ENCODE peak calls at places on chromosomes 1 and 21, in ten cellular contexts. P is right atrium auricular region; I is gastrocnemius medialis; V is neuronal stem cell; E is mesendoderm; R is WERI-Rb-1; C is GM23338; K is effector memory CD4-positive, alpha-beta T cell; D is tibial nerve; Q is aorta. M is an unnamed sample. For H3K36me3 and H3K27me3, the result is how much of the 10 kb centered on the place peaks cover.

GRCh38 chr1:84892657-84893618 is at the start of gene LPAR3:
- DNase-seq in P (no peak), I (no peak), V (peak), E (peak), R (peak), C (peak), K (peak), D (no peak), Q (no peak), M (peak)

GRCh38 chr1:29554208-29554778 is 318.0 kb downstream of the PTPRU start:
- DNase-seq in P (no peak), I (no peak), V (no peak), E (no peak), R (no peak), C (no peak), K (no peak), D (no peak), Q (no peak), M (no peak)

GRCh38 chr21:37710555-37711293 is 205.5 kb downstream of the KCNJ6 start:
- DNase-seq in P (no peak), I (peak), V (no peak), E (no peak), R (no peak), C (no peak), K (no peak), D (no peak), Q (no peak), M (no peak)

GRCh38 chr1:22416555-22417454 is 34.8 kb upstream of the ZBTB40 start:
- DNase-seq in P (peak), I (peak), V (peak), E (peak), R (peak), C (peak), K (peak), D (no peak), Q (peak), M (peak)

GRCh38 chr1:108049083-108049819 is 84.3 kb upstream of the VAV3 start:
- DNase-seq in P (no peak), I (peak), V (no peak), E (peak), R (peak), C (peak), K (no peak), D (no peak), Q (no peak), M (peak)

GRCh38 chr1:206935491-206936067 is 10.7 kb downstream of the PIGR start:
- DNase-seq in P (no peak), I (no peak), V (no peak), E (peak), R (peak), C (peak), K (no peak), D (no peak), Q (peak), M (no peak)

GRCh38 chr1:117657031-117657430 is 51.2 kb downstream of the TENT5C start:
- DNase-seq in P (no peak), I (peak), V (peak), E (peak), R (peak), C (no peak), K (no peak), D (no peak), Q (no peak), M (no peak)

GRCh38 chr1:234737915-234738314 is 127.9 kb upstream of the IRF2BP2 start:
- DNase-seq in P (no peak), I (no peak), V (no peak), E (peak), R (no peak), C (peak), K (no peak), D (no peak), Q (no peak), M (peak)

GRCh38 chr1:83670891-83671565 is 327.9 kb downstream of the TTLL7 start:
- DNase-seq in P (no peak), I (no peak), V (no peak), E (no peak), R (no peak), C (no peak), K (no peak), D (no peak), Q (no peak), M (no peak)

GRCh38 chr1:21901473-21901847 is 35.6 kb downstream of the HSPG2 start:
- DNase-seq in P (peak), I (peak), V (no peak), E (peak), R (no peak), C (no peak), K (no peak), D (no peak), Q (peak), M (no peak)

GRCh38 chr1:26696191-26696644 is 403 bp downstream of the ARID1A start:
- DNase-seq in P (no peak), I (no peak), V (no peak), E (no peak), R (peak), C (no peak), K (no peak), D (no peak), Q (peak), M (no peak)

GRCh38 chr1:207925210-207925609 is 14.3 kb upstream of the CD34 start:
- DNase-seq in P (no peak), I (peak), V (peak), E (peak), R (peak), C (peak), K (no peak), D (peak), Q (peak), M (no peak)

GRCh38 chr1:40592107-40592773 is 60.8 kb downstream of the ZNF684 start:
- DNase-seq in P (no peak), I (no peak), V (no peak), E (peak), R (no peak), C (peak), K (no peak), D (no peak), Q (no peak), M (peak)

GRCh38 chr1:24926596-24927249 is 3.4 kb downstream of the RUNX3 start:
- DNase-seq in P (no peak), I (no peak), V (peak), E (peak), R (no peak), C (peak), K (no peak), D (no peak), Q (no peak), M (peak)

GRCh38 chr21:37582613-37583012 is 216.0 kb downstream of the DYRK1A start:
- DNase-seq in P (no peak), I (peak), V (no peak), E (peak), R (peak), C (peak), K (no peak), D (no peak), Q (no peak), M (peak)

GRCh38 chr1:74470936-74471335 is 41.5 kb downstream of the LRRC53 start:
- DNase-seq in P (no peak), I (no peak), V (no peak), E (peak), R (no peak), C (peak), K (no peak), D (no peak), Q (no peak), M (no peak)

GRCh38 chr1:67680486-67680885 is 4.5 kb upstream of the GADD45A start:
- DNase-seq in P (no peak), I (no peak), V (no peak), E (no peak), R (no peak), C (no peak), K (no peak), D (no peak), Q (no peak), M (no peak)

GRCh38 chr1:101185421-101185820 is 51.4 kb upstream of the S1PR1 start:
- DNase-seq in P (no peak), I (no peak), V (no peak), E (no peak), R (no peak), C (no peak), K (no peak), D (no peak), Q (no peak), M (no peak)

GRCh38 chr1:53398091-53398490 is 61.1 kb upstream of the DMRTB1 start:
- DNase-seq in P (no peak), I (no peak), V (no peak), E (no peak), R (peak), C (no peak), K (no peak), D (no peak), Q (peak), M (no peak)

GRCh38 chr1:152162826-152163463 is 3.9 kb upstream of the RPTN start:
- DNase-seq in P (no peak), I (no peak), V (no peak), E (no peak), R (no peak), C (no peak), K (no peak), D (no peak), Q (no peak), M (no peak)

GRCh38 chr21:29892379-29892778 is 47.4 kb downstream of the GRIK1 start:
- DNase-seq in P (no peak), I (no peak), V (no peak), E (no peak), R (no peak), C (no peak), K (no peak), D (no peak), Q (no peak), M (no peak)

GRCh38 chr1:19433610-19433999 is 51.7 kb downstream of the CAPZB start:
- DNase-seq in P (no peak), I (peak), V (no peak), E (no peak), R (no peak), C (no peak), K (no peak), D (no peak), Q (peak), M (no peak)

GRCh38 chr1:207423560-207424292 is 30.4 kb upstream of the CR2 start:
- DNase-seq in P (no peak), I (no peak), V (no peak), E (peak), R (no peak), C (peak), K (no peak), D (no peak), Q (no peak), M (no peak)

GRCh38 chr1:178908358-178908757 is 37.5 kb upstream of the ANGPTL1 start:
- DNase-seq in P (no peak), I (no peak), V (no peak), E (no peak), R (no peak), C (no peak), K (no peak), D (no peak), Q (no peak), M (no peak)

GRCh38 chr1:243713470-243714186 is 136.4 kb downstream of the AKT3 start:
- DNase-seq in P (no peak), I (no peak), V (peak), E (peak), R (peak), C (no peak), K (no peak), D (no peak), Q (no peak), M (peak)

GRCh38 chr1:160168609-160169369 is 17.4 kb downstream of the ATP1A4 start:
- DNase-seq in P (no peak), I (peak), V (peak), E (peak), R (no peak), C (peak), K (no peak), D (no peak), Q (no peak), M (peak)

DNA sequence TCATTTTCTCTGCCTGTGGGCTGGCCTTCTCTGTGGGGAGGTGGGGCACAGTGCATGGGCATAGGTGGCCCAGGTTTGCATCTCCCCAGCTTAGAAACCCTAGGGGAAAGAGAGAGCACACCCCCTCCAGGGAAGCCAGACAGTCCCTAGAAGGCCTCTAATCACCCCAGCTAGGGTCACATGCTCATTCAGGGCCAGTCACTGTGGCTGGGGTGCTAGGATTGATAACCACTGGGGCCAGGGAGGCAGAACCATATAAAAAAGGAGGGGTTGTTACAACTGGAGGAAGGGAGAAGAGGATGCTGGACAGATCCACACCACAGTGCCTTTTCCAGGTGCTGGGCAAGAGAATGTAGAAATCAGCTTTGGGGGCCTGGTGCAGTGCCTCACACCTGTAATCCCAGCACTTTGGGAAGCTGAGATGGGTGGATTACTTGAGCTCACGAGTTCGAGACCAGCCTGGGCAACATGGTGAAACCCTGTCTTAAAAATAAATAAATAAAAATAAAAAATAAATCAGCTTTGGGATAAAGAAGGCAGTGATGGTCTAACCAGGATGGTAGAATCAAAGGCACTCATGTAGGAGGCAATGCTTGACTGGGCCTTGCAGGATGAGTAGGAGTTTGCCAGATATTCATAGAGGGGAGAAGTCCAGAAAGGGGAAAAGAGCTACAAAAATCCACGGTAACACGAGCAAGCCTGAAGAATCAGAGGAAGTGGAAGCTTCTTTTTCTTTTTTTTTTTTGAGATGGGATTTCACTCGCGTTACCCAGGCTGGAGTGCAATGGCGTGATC is 19.5 kb downstream of the FBLIM1 start:
- DNase-seq in P (no peak), I (no peak), V (no peak), E (no peak), R (no peak), C (no peak), K (no peak), D (no peak), Q (no peak), M (no peak)
- H3K36me3 ChIP-seq in P (half or more), I (under half), V (under half), E (under half), R (under half), C (half or more), K (under half), D (under half), Q (under half), M (under half)

GRCh38 chr1:48560114-48560513 is 88.1 kb upstream of the SPATA6 start:
- DNase-seq in P (no peak), I (no peak), V (no peak), E (no peak), R (no peak), C (no peak), K (no peak), D (no peak), Q (no peak), M (no peak)
- H3K27ac ChIP-seq in P (no peak), I (no peak), V (no peak), E (no peak), R (no peak), C (no peak), K (no peak), D (no peak), Q (no peak), M (no peak)

GRCh38 chr1:156429308-156430060 is 60.5 kb downstream of the RHBG start:
- DNase-seq in P (no peak), I (no peak), V (no peak), E (peak), R (peak), C (peak), K (no peak), D (no peak), Q (no peak), M (no peak)
- H3K27me3 ChIP-seq in P (under half), I (half or more), V (half or more), E (under half), R (half or more), C (half or more), K (half or more), D (half or more), Q (under half), M (half or more)

GRCh38 chr1:165616054-165616612 is 14.9 kb upstream of the MGST3 start:
- DNase-seq in P (no peak), I (no peak), V (no peak), E (no peak), R (no peak), C (no peak), K (no peak), D (no peak), Q (no peak), M (no peak)
- H3K36me3 ChIP-seq in P (under half), I (under half), V (under half), E (under half), R (under half), C (under half), K (under half), D (under half), Q (under half), M (under half)

M was measured in A673.